ENCODE peak calls at places on chromosomes 4 and X, in four cellular contexts. Q is NCI-H82; K is T-helper 9 cell; W is stimulated activated CD4-positive, alpha-beta T cell treated with anti-CD3 and anti-CD28 coated beads, Interleukin-4, amount 100 ng/mL, for 4 hours. Z is an unnamed sample.

GRCh38 chr4:183960021-183960420 is 54.9 kb downstream of the STOX2 start:
- DNase-seq in Q (peak), K (no peak), W (no peak), Z (peak)

GRCh38 chr4:26985836-26986235 is 125.2 kb downstream of the STIM2 start:
- DNase-seq in Q (peak), K (no peak), W (no peak), Z (peak)

GRCh38 chr4:82678046-82678445 is 116.3 kb upstream of the TMEM150C start:
- DNase-seq in Q (no peak), K (no peak), W (no peak), Z (no peak)

GRCh38 chr4:16727218-16727617 is 171.2 kb downstream of the LDB2 start:
- DNase-seq in Q (no peak), K (no peak), W (no peak), Z (no peak)

GRCh38 chrX:1468250-1468772 is 15.6 kb upstream of the ASMTL start:
- DNase-seq in Q (peak), K (peak), W (peak), Z (no peak)

GRCh38 chr4:48910511-48910910 is 3.9 kb upstream of the OCIAD2 start:
- DNase-seq in Q (no peak), K (no peak), W (no peak), Z (no peak)

GRCh38 chr4:8171941-8172924 is 13.6 kb upstream of the ABLIM2 start:
- DNase-seq in Q (no peak), K (no peak), W (peak), Z (no peak)

GRCh38 chrX:134186362-134187121 is 50.4 kb upstream of the CCDC160 start:
- DNase-seq in Q (no peak), K (peak), W (no peak), Z (no peak)

GRCh38 chr4:85963231-85963630 is 396.6 kb downstream of the MAPK10 start:
- DNase-seq in Q (no peak), K (no peak), W (no peak), Z (no peak)

GRCh38 chrX:82218361-82218760 is 1016.5 kb downstream of the SH3BGRL start:
- DNase-seq in Q (peak), K (no peak), W (no peak), Z (no peak)

GRCh38 chr4:185128272-185129119 is 14.6 kb upstream of the SLC25A4 start:
- DNase-seq in Q (peak), K (peak), W (no peak), Z (no peak)

GRCh38 chr4:124525524-124525923 is 187.0 kb downstream of the ANKRD50 start:
- DNase-seq in Q (no peak), K (no peak), W (no peak), Z (no peak)

GRCh38 chr4:7226464-7226863 is 34.1 kb downstream of the SORCS2 start:
- DNase-seq in Q (peak), K (no peak), W (no peak), Z (peak)

Z was measured in NCI-H524 treated with DMSO at 0.1 percent for 48 hours.